ENCODE peak calls at places on chromosome 9, in five cellular contexts. D is iris pigment epithelial cell; H is fibroblast of pulmonary artery; P is AG09309; Y is stimulated activated CD8-positive, alpha-beta memory T cell treated with anti-CD3 and anti-CD28 coated beads, Interleukin-2, amount 100 ng/mL, for 1 hour. T is an unnamed sample.

GRCh38 chr9:16986441-16987387 is 116.2 kb upstream of the BNC2 start:
- DNase-seq in D (peak), H (peak), P (peak), Y (no peak), T (no peak)

GRCh38 chr9:135811796-135812195 is 95.5 kb downstream of the CAMSAP1 start:
- DNase-seq in D (no peak), H (no peak), P (no peak), Y (no peak), T (no peak)

GRCh38 chr9:130039504-130040147 is 3.4 kb downstream of the FNBP1 start:
- DNase-seq in D (no peak), H (no peak), P (no peak), Y (no peak), T (peak)

GRCh38 chr9:99485461-99485860 is 263.4 kb downstream of the SEC61B start:
- DNase-seq in D (peak), H (no peak), P (no peak), Y (no peak), T (no peak)

GRCh38 chr9:137105814-137106661 is 8.5 kb downstream of the DPP7 start:
- DNase-seq in D (no peak), H (no peak), P (no peak), Y (no peak), T (no peak)

GRCh38 chr9:21904371-21904770 is 89.8 kb downstream of the CDKN2A start:
- DNase-seq in D (peak), H (no peak), P (peak), Y (no peak), T (no peak)

GRCh38 chr9:79264511-79265448 is 307.0 kb upstream of the TLE4 start:
- DNase-seq in D (no peak), H (no peak), P (peak), Y (no peak), T (peak)

GRCh38 chr9:14062449-14063187 is 251.3 kb downstream of the NFIB start:
- DNase-seq in D (peak), H (peak), P (no peak), Y (no peak), T (no peak)

GRCh38 chr9:131589993-131590392 is 44.7 kb downstream of the PRRT1B start:
- DNase-seq in D (no peak), H (no peak), P (no peak), Y (no peak), T (no peak)

GRCh38 chr9:93235278-93235960 is 51.5 kb downstream of the WNK2 start:
- DNase-seq in D (no peak), H (no peak), P (no peak), Y (no peak), T (no peak)

GRCh38 chr9:99030082-99030481 is 74.8 kb upstream of the TGFBR1 start:
- DNase-seq in D (peak), H (peak), P (peak), Y (no peak), T (no peak)

GRCh38 chr9:22208846-22209585 is 199.9 kb upstream of the CDKN2B start:
- DNase-seq in D (peak), H (no peak), P (no peak), Y (no peak), T (no peak)

GRCh38 chr9:28587052-28587451 is 1013.8 kb upstream of the C9orf72 start:
- DNase-seq in D (no peak), H (no peak), P (no peak), Y (no peak), T (no peak)

GRCh38 chr9:128370367-128370751 is 815 bp upstream of the URM1 start:
- DNase-seq in D (peak), H (no peak), P (no peak), Y (no peak), T (no peak)

GRCh38 chr9:114308361-114308950 is 14.4 kb upstream of the ORM1 start:
- DNase-seq in D (no peak), H (no peak), P (no peak), Y (no peak), T (no peak)

GRCh38 chr9:87020169-87020935 is 73.0 kb upstream of the GAS1 start:
- DNase-seq in D (no peak), H (no peak), P (no peak), Y (no peak), T (no peak)

GRCh38 chr9:108088916-108089315 is 599.3 kb upstream of the KLF4 start:
- DNase-seq in D (no peak), H (no peak), P (no peak), Y (no peak), T (no peak)

GRCh38 chr9:71594566-71594965 is 173.7 kb downstream of the CEMIP2 start:
- DNase-seq in D (no peak), H (no peak), P (no peak), Y (no peak), T (no peak)

GRCh38 chr9:109640232-109641078 is 139.5 kb upstream of the PALM2AKAP2 start:
- DNase-seq in D (peak), H (peak), P (no peak), Y (no peak), T (peak)

T was measured in caudate nucleus.